ENCODE peak calls at places on chromosomes 3 and 15, in five cellular contexts. H is A549, L is OCI-LY7, K is kidney, Y is adrenal gland. D is an unnamed sample.
A peak's percentile ranks its signal among the peaks of the same experiment; 100 is the strongest.

GRCh38 chr3:56858331-56858730 is 56.6 kb upstream of the ARHGEF3 start:
- DNase-seq in K (no peak), Y (no peak), H (no peak), L (no peak), D (no peak)

GRCh38 chr3:111284485-111285187 is 213.0 kb downstream of the NECTIN3 start:
- DNase-seq in L (no peak), K (no peak), Y (no peak), H (no peak), D (no peak)

GRCh38 chr15:28994142-28994829 is 108.5 kb downstream of the APBA2 start:
- DNase-seq in H (no peak), Y (no peak), K (no peak), L (no peak), D (peak; percentile 19)

GRCh38 chr3:48847586-48848423 is at the start of gene PRKAR2A:
- DNase-seq in L (peak; percentile 90), K (peak; percentile 96), H (peak; percentile 84), Y (peak; percentile 90), D (peak; percentile 76)

GRCh38 chr15:50321680-50322079 is 33.3 kb downstream of the GABPB1 start:
- DNase-seq in H (no peak), Y (no peak), L (no peak), K (no peak), D (no peak)

GRCh38 chr15:52737720-52738119 is 52.4 kb downstream of the ONECUT1 start:
- DNase-seq in Y (peak; percentile 31), L (no peak), K (no peak), H (no peak), D (no peak)

GRCh38 chr15:43293402-43293801 is 26.7 kb upstream of the TGM5 start:
- DNase-seq in L (peak; percentile 20), Y (no peak), K (no peak), H (no peak), D (no peak)

GRCh38 chr3:13728487-13728886 is 151.4 kb downstream of the WNT7A start:
- DNase-seq in H (no peak), Y (no peak), L (no peak), K (no peak), D (no peak)

GRCh38 chr3:191263365-191263764 is 64.3 kb downstream of the OSTN start:
- DNase-seq in L (peak; percentile 44), Y (no peak), K (no peak), H (no peak), D (no peak)

GRCh38 chr15:60994842-60995495 is 234.1 kb downstream of the RORA start:
- DNase-seq in L (no peak), Y (no peak), H (no peak), K (no peak), D (no peak)

GRCh38 chr15:80977627-80978036 is 12.0 kb downstream of the MESD start:
- DNase-seq in Y (peak; percentile 59), L (peak; percentile 72), H (peak; percentile 68), K (no peak), D (no peak)

GRCh38 chr3:126668450-126669401 is 13.8 kb upstream of the TXNRD3 start:
- DNase-seq in K (no peak), L (no peak), H (no peak), Y (no peak), D (no peak)

GRCh38 chr15:39752991-39753390 is 29.6 kb downstream of the FSIP1 start:
- DNase-seq in H (no peak), K (no peak), Y (no peak), L (no peak), D (no peak)

GRCh38 chr15:65939901-65940617 is 70.8 kb downstream of the RAB11A start:
- DNase-seq in Y (no peak), L (no peak), K (no peak), H (peak; percentile 80), D (no peak)

GRCh38 chr3:45666729-45667440 is 22.3 kb upstream of the SACM1L start:
- DNase-seq in K (no peak), Y (peak; percentile 62), L (no peak), H (no peak), D (no peak)

GRCh38 chr15:37767841-37768455 is 166.5 kb upstream of the TMCO5A start:
- DNase-seq in K (no peak), L (no peak), H (no peak), Y (no peak), D (no peak)

GRCh38 chr15:69758810-69759410 is 306.3 kb downstream of the RPLP1 start:
- DNase-seq in L (peak; percentile 92), K (no peak), H (no peak), Y (peak; percentile 24), D (peak; percentile 95)

GRCh38 chr3:85102774-85103173 is 144.0 kb downstream of the CADM2 start:
- DNase-seq in Y (no peak), K (no peak), H (no peak), L (no peak), D (no peak)

GRCh38 chr3:188348445-188349244 is 194.7 kb downstream of the LPP start:
- DNase-seq in H (peak; percentile 13), L (peak; percentile 21), Y (peak; percentile 66), K (peak; percentile 90), D (no peak)

GRCh38 chr3:134533493-134533892 is 47.6 kb downstream of the CEP63 start:
- DNase-seq in K (no peak), H (no peak), Y (no peak), L (no peak), D (no peak)

GRCh38 chr15:23877502-23878412 is 190.7 kb upstream of the NDN start:
- DNase-seq in H (peak; percentile 55), L (no peak), Y (peak; percentile 61), K (peak; percentile 73), D (no peak)

GRCh38 chr15:99117111-99117510 is 12.2 kb downstream of the SYNM start:
- DNase-seq in L (no peak), K (peak; percentile 33), H (no peak), Y (no peak), D (no peak)

DNA sequence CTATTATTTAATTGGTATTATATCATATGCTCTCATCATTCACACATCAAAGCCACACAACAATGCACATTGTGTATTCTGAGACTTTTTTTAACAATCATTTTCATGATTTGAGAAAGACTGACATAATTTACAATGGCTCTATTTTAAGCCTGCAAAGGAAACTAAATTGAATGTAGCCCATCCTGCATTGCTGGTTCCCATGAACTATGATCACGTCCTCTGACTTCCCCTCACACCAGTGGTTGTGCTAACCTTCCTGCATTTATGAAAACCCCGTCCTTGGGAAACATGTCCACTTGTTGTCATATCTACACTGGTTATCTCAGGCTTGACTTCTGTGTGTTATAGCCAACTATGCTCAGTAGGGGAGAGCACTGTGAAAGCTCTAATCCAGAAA is 546.2 kb downstream of the MECOM start:
- DNase-seq in Y (no peak), L (no peak), K (no peak), H (no peak), D (no peak)
- H3K4me1 ChIP-seq in Y (no peaks in the 10 kb centered on the region), L (no peaks in the 10 kb centered on the region), K (no peaks in the 10 kb centered on the region), H (no peaks in the 10 kb centered on the region), D (no peaks in the 10 kb centered on the region)

DNA sequence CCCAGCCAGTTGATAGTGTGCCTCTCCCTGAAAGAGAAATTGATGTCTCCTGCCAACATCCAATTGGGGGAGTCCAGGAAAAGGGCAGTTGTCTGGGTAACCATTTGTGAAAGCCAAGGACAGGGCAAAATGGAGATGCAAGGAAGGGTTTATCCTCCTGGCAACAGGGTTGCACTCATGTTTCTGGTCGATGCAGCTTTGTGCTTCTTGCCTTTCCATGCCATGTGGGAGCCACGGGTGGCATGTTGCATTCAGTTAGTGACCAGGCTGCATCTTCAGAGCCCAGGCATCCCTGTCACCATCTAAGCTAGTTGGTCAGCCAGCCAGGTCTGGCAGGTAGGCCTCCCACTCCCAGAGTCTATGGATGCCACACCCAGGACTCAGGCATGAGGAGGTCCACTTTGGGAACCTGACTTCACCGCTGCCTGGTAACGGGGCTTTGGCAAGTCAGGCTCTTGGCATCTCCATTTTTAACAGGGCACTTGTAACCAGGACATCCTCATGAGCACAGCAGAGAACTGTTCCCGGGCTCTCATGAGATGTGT is 153.4 kb downstream of the DNAJB8 start:
- DNase-seq in Y (peak; percentile 6), K (no peak), L (no peak), H (no peak), D (no peak)
- H3K4me1 ChIP-seq in Y (no peaks in the 10 kb centered on the region), K (no peaks in the 10 kb centered on the region), L (no peaks in the 10 kb centered on the region), H (no peaks in the 10 kb centered on the region), D (peaks cover 51% of the 10 kb centered on the region)

DNA sequence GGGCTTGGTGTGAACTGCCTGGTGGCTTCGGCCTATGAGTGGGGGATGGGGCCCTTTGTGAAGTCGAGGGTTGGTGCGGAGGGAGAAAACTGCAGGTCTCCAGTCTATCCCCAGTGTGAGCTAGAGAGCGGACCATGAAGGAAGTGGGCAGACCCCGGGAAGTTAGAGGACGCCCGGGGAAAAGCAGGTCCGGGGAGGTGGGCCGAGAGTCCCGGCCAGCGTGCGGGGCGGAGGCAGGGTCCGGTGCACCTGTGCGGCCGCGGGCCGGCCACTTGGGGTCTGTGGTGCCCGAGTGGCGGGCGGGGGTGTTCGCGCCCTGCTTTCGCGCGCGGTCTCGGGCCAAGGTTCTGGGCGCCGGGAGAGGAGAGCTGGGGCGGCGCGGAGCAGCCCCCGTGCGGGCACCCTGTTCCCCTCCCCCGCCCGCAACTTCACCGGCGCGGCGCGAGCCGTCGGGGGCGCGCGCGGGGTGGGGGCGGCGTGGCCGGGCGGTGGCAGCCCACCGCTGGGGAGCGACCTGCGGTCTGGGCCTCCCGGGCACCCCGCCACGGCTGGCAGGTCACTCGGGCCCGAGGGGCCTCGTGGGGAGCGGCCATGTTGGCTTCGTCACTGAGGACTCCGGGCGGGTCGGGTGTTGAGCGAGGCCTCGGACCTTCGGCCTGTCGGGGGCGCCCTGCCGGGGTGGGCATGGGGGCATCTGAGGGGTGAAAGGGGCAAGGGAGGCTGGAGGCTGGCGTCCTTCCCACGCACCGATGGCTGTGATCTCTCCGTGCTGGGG is 4.8 kb downstream of the UBE2E1 start:
- DNase-seq in L (peak; percentile 43), H (peak; percentile 71), K (peak; percentile 85), Y (peak; percentile 45), D (peak; percentile 28)
- H3K4me1 ChIP-seq in L (peaks cover 49% of the 10 kb centered on the region), H (peaks cover 37% of the 10 kb centered on the region), K (peaks cover 11% of the 10 kb centered on the region), Y (peaks cover 14% of the 10 kb centered on the region), D (peaks cover 62% of the 10 kb centered on the region)

DNA sequence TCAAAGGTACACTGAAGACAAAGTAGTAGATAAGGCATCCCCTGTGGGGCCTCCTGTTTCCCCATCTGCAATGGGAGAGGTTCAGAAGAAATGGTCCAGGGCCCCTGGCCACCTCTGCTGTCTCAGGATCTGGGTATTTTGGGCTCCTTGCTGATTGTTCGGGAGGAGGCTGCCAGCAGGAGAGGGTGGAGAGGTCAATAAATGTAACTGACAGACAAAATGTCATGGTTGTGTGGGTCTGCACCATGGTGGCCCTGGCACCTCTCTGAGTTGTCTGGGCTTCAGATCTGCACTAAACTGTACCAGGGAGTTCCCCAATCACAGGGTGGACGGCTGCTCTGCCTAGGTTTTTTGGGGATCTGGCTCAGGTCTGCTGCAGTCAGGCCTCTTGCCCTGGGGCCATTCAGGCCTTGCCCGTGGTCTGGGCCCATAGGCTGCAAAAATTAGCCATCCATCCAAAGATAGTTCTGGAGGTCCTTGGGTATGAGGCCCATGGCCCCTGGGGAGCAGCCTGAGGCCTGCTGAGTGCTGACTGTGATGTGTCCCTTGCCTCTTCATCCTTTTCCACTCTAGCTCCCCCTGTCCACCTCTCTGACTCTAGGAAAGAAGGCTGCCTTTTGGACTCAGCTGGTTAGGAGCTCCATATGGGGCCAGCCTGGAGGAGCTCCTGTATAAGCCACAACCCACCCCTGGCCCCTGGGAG is 7.5 kb downstream of the NBEAL2 start:
- DNase-seq in H (no peak), L (no peak), K (peak; percentile 52), Y (no peak), D (no peak)
- H3K4me1 ChIP-seq in H (peaks cover 22% of the 10 kb centered on the region), L (peaks cover 86% of the 10 kb centered on the region), K (peaks cover 20% of the 10 kb centered on the region), Y (no peaks in the 10 kb centered on the region), D (peaks cover 96% of the 10 kb centered on the region)

D was measured in CD4-positive, alpha-beta memory T cell.